ENCODE peak calls at places on chromosomes 6 and 20, in nine cellular contexts. One of them, this sample, is unnamed.

GRCh38 chr6:16286151-16286522 is 47.8 kb downstream of the GMPR start:
- DNase-seq in kidney tubule cell: peak; percentile 26
- DNase-seq in NCI-H748 treated with DMSO at 0.1 percent for 48 hours: no peak
- DNase-seq in right cardiac atrium: peak; percentile 67
- DNase-seq in NCI-H1092: no peak
- DNase-seq in AG04450: no peak
- DNase-seq in activated T-helper 9 cell treated with anti-CD3 and anti-CD28 coated beads, Interleukin-2, amount 50 U/mL, for 16 hours: peak; percentile 5
- DNase-seq in stimulated activated naive CD4-positive, alpha-beta T cell: no peak
- DNase-seq in right lobe of liver: no peak
- DNase-seq in this sample: no peak

GRCh38 chr6:5438882-5439584 is 177.7 kb downstream of the FARS2 start:
- DNase-seq in kidney tubule cell: no peak
- DNase-seq in NCI-H748 treated with DMSO at 0.1 percent for 48 hours: no peak
- DNase-seq in right cardiac atrium: no peak
- DNase-seq in NCI-H1092: no peak
- DNase-seq in AG04450: no peak
- DNase-seq in activated T-helper 9 cell treated with anti-CD3 and anti-CD28 coated beads, Interleukin-2, amount 50 U/mL, for 16 hours: no peak
- DNase-seq in stimulated activated naive CD4-positive, alpha-beta T cell: no peak
- DNase-seq in right lobe of liver: no peak
- DNase-seq in this sample: no peak

GRCh38 chr6:28258877-28259777 is at the start of gene NKAPL:
- DNase-seq in kidney tubule cell: peak; percentile 20
- DNase-seq in NCI-H748 treated with DMSO at 0.1 percent for 48 hours: no peak
- DNase-seq in right cardiac atrium: peak; percentile 95
- DNase-seq in NCI-H1092: no peak
- DNase-seq in AG04450: no peak
- DNase-seq in activated T-helper 9 cell treated with anti-CD3 and anti-CD28 coated beads, Interleukin-2, amount 50 U/mL, for 16 hours: peak; percentile 40
- DNase-seq in stimulated activated naive CD4-positive, alpha-beta T cell: peak; percentile 23
- DNase-seq in right lobe of liver: peak; percentile 51
- DNase-seq in this sample: peak; percentile 89

GRCh38 chr6:158387036-158387435 is 74.8 kb downstream of the TULP4 start:
- DNase-seq in kidney tubule cell: no peak
- DNase-seq in NCI-H748 treated with DMSO at 0.1 percent for 48 hours: no peak
- DNase-seq in right cardiac atrium: no peak
- DNase-seq in NCI-H1092: no peak
- DNase-seq in AG04450: no peak
- DNase-seq in activated T-helper 9 cell treated with anti-CD3 and anti-CD28 coated beads, Interleukin-2, amount 50 U/mL, for 16 hours: no peak
- DNase-seq in stimulated activated naive CD4-positive, alpha-beta T cell: no peak
- DNase-seq in right lobe of liver: no peak
- DNase-seq in this sample: no peak

GRCh38 chr20:46056970-46057855 is 28.2 kb downstream of the SLC12A5 start:
- DNase-seq in kidney tubule cell: peak; percentile 10
- DNase-seq in NCI-H748 treated with DMSO at 0.1 percent for 48 hours: no peak
- DNase-seq in right cardiac atrium: peak; percentile 87
- DNase-seq in NCI-H1092: no peak
- DNase-seq in AG04450: no peak
- DNase-seq in activated T-helper 9 cell treated with anti-CD3 and anti-CD28 coated beads, Interleukin-2, amount 50 U/mL, for 16 hours: no peak
- DNase-seq in stimulated activated naive CD4-positive, alpha-beta T cell: no peak
- DNase-seq in right lobe of liver: peak; percentile 54
- DNase-seq in this sample: no peak

GRCh38 chr6:20916081-20916480 is 381.8 kb downstream of the CDKAL1 start:
- DNase-seq in kidney tubule cell: no peak
- DNase-seq in NCI-H748 treated with DMSO at 0.1 percent for 48 hours: no peak
- DNase-seq in right cardiac atrium: no peak
- DNase-seq in NCI-H1092: no peak
- DNase-seq in AG04450: no peak
- DNase-seq in activated T-helper 9 cell treated with anti-CD3 and anti-CD28 coated beads, Interleukin-2, amount 50 U/mL, for 16 hours: no peak
- DNase-seq in stimulated activated naive CD4-positive, alpha-beta T cell: no peak
- DNase-seq in right lobe of liver: no peak
- DNase-seq in this sample: no peak

GRCh38 chr6:112087136-112087908 is at the start of the genes FAM229B and TUBE1:
- DNase-seq in kidney tubule cell: peak; percentile 97
- DNase-seq in NCI-H748 treated with DMSO at 0.1 percent for 48 hours: peak; percentile 83
- DNase-seq in right cardiac atrium: peak; percentile 97
- DNase-seq in NCI-H1092: peak; percentile 93
- DNase-seq in AG04450: peak; percentile 95
- DNase-seq in activated T-helper 9 cell treated with anti-CD3 and anti-CD28 coated beads, Interleukin-2, amount 50 U/mL, for 16 hours: peak; percentile 83
- DNase-seq in stimulated activated naive CD4-positive, alpha-beta T cell: peak; percentile 88
- DNase-seq in right lobe of liver: peak; percentile 92
- DNase-seq in this sample: peak; percentile 94

GRCh38 chr20:16729080-16729479 is 746 bp upstream of the SNRPB2 start:
- DNase-seq in kidney tubule cell: no peak
- DNase-seq in NCI-H748 treated with DMSO at 0.1 percent for 48 hours: no peak
- DNase-seq in right cardiac atrium: no peak
- DNase-seq in NCI-H1092: no peak
- DNase-seq in AG04450: no peak
- DNase-seq in activated T-helper 9 cell treated with anti-CD3 and anti-CD28 coated beads, Interleukin-2, amount 50 U/mL, for 16 hours: no peak
- DNase-seq in stimulated activated naive CD4-positive, alpha-beta T cell: no peak
- DNase-seq in right lobe of liver: no peak
- DNase-seq in this sample: no peak

GRCh38 chr6:128511518-128511917 is 8.9 kb downstream of the PTPRK start:
- DNase-seq in kidney tubule cell: peak; percentile 95
- DNase-seq in NCI-H748 treated with DMSO at 0.1 percent for 48 hours: no peak
- DNase-seq in right cardiac atrium: no peak
- DNase-seq in NCI-H1092: no peak
- DNase-seq in AG04450: no peak
- DNase-seq in activated T-helper 9 cell treated with anti-CD3 and anti-CD28 coated beads, Interleukin-2, amount 50 U/mL, for 16 hours: no peak
- DNase-seq in stimulated activated naive CD4-positive, alpha-beta T cell: no peak
- DNase-seq in right lobe of liver: no peak
- DNase-seq in this sample: no peak

GRCh38 chr6:121523628-121524027 is 88.2 kb downstream of the GJA1 start:
- DNase-seq in kidney tubule cell: no peak
- DNase-seq in NCI-H748 treated with DMSO at 0.1 percent for 48 hours: no peak
- DNase-seq in right cardiac atrium: no peak
- DNase-seq in NCI-H1092: no peak
- DNase-seq in AG04450: no peak
- DNase-seq in activated T-helper 9 cell treated with anti-CD3 and anti-CD28 coated beads, Interleukin-2, amount 50 U/mL, for 16 hours: no peak
- DNase-seq in stimulated activated naive CD4-positive, alpha-beta T cell: no peak
- DNase-seq in right lobe of liver: no peak
- DNase-seq in this sample: no peak

GRCh38 chr6:41974281-41974825 is 32.7 kb upstream of the CCND3 start:
- DNase-seq in kidney tubule cell: no peak
- DNase-seq in NCI-H748 treated with DMSO at 0.1 percent for 48 hours: no peak
- DNase-seq in right cardiac atrium: no peak
- DNase-seq in NCI-H1092: no peak
- DNase-seq in AG04450: no peak
- DNase-seq in activated T-helper 9 cell treated with anti-CD3 and anti-CD28 coated beads, Interleukin-2, amount 50 U/mL, for 16 hours: no peak
- DNase-seq in stimulated activated naive CD4-positive, alpha-beta T cell: no peak
- DNase-seq in right lobe of liver: no peak
- DNase-seq in this sample: no peak

GRCh38 chr6:34462561-34462971 is 3.3 kb upstream of the PACSIN1 start:
- DNase-seq in kidney tubule cell: peak; percentile 37
- DNase-seq in NCI-H748 treated with DMSO at 0.1 percent for 48 hours: peak; percentile 44
- DNase-seq in right cardiac atrium: peak; percentile 73
- DNase-seq in NCI-H1092: no peak
- DNase-seq in AG04450: no peak
- DNase-seq in activated T-helper 9 cell treated with anti-CD3 and anti-CD28 coated beads, Interleukin-2, amount 50 U/mL, for 16 hours: no peak
- DNase-seq in stimulated activated naive CD4-positive, alpha-beta T cell: no peak
- DNase-seq in right lobe of liver: peak; percentile 69
- DNase-seq in this sample: no peak

GRCh38 chr20:59821201-59821600 is 112.2 kb downstream of the SYCP2 start:
- DNase-seq in kidney tubule cell: no peak
- DNase-seq in NCI-H748 treated with DMSO at 0.1 percent for 48 hours: no peak
- DNase-seq in right cardiac atrium: no peak
- DNase-seq in NCI-H1092: no peak
- DNase-seq in AG04450: no peak
- DNase-seq in activated T-helper 9 cell treated with anti-CD3 and anti-CD28 coated beads, Interleukin-2, amount 50 U/mL, for 16 hours: no peak
- DNase-seq in stimulated activated naive CD4-positive, alpha-beta T cell: no peak
- DNase-seq in right lobe of liver: no peak
- DNase-seq in this sample: no peak

GRCh38 chr6:28137458-28138020 is 4.1 kb upstream of the ZKSCAN8 start:
- DNase-seq in kidney tubule cell: peak; percentile 77
- DNase-seq in NCI-H748 treated with DMSO at 0.1 percent for 48 hours: peak; percentile 14
- DNase-seq in right cardiac atrium: no peak
- DNase-seq in NCI-H1092: no peak
- DNase-seq in AG04450: no peak
- DNase-seq in activated T-helper 9 cell treated with anti-CD3 and anti-CD28 coated beads, Interleukin-2, amount 50 U/mL, for 16 hours: no peak
- DNase-seq in stimulated activated naive CD4-positive, alpha-beta T cell: peak; percentile 9
- DNase-seq in right lobe of liver: no peak
- DNase-seq in this sample: no peak

GRCh38 chr6:29942275-29943052 is at the start of gene HLA-A:
- DNase-seq in kidney tubule cell: peak; percentile 95
- DNase-seq in NCI-H748 treated with DMSO at 0.1 percent for 48 hours: peak; percentile 79
- DNase-seq in right cardiac atrium: peak; percentile 97
- DNase-seq in NCI-H1092: peak; percentile 84
- DNase-seq in AG04450: peak; percentile 84
- DNase-seq in activated T-helper 9 cell treated with anti-CD3 and anti-CD28 coated beads, Interleukin-2, amount 50 U/mL, for 16 hours: peak; percentile 88
- DNase-seq in stimulated activated naive CD4-positive, alpha-beta T cell: peak; percentile 91
- DNase-seq in right lobe of liver: peak; percentile 93
- DNase-seq in this sample: peak; percentile 95

GRCh38 chr6:43833223-43833995 is 63.4 kb downstream of the VEGFA start:
- DNase-seq in kidney tubule cell: peak; percentile 80
- DNase-seq in NCI-H748 treated with DMSO at 0.1 percent for 48 hours: no peak
- DNase-seq in right cardiac atrium: no peak
- DNase-seq in NCI-H1092: no peak
- DNase-seq in AG04450: no peak
- DNase-seq in activated T-helper 9 cell treated with anti-CD3 and anti-CD28 coated beads, Interleukin-2, amount 50 U/mL, for 16 hours: no peak
- DNase-seq in stimulated activated naive CD4-positive, alpha-beta T cell: no peak
- DNase-seq in right lobe of liver: no peak
- DNase-seq in this sample: no peak

GRCh38 chr20:28562510-28562898 is 2695.0 kb upstream of the DEFB115 start:
- DNase-seq in kidney tubule cell: peak; percentile 53
- DNase-seq in NCI-H748 treated with DMSO at 0.1 percent for 48 hours: no peak
- DNase-seq in right cardiac atrium: no peak
- DNase-seq in NCI-H1092: no peak
- DNase-seq in AG04450: peak; percentile 41
- DNase-seq in activated T-helper 9 cell treated with anti-CD3 and anti-CD28 coated beads, Interleukin-2, amount 50 U/mL, for 16 hours: no peak
- DNase-seq in stimulated activated naive CD4-positive, alpha-beta T cell: no peak
- DNase-seq in right lobe of liver: no peak
- DNase-seq in this sample: no peak

GRCh38 chr6:551405-551804 is 105.5 kb downstream of the HUS1B start:
- DNase-seq in kidney tubule cell: peak; percentile 15
- DNase-seq in NCI-H748 treated with DMSO at 0.1 percent for 48 hours: no peak
- DNase-seq in right cardiac atrium: peak; percentile 55
- DNase-seq in NCI-H1092: no peak
- DNase-seq in AG04450: no peak
- DNase-seq in activated T-helper 9 cell treated with anti-CD3 and anti-CD28 coated beads, Interleukin-2, amount 50 U/mL, for 16 hours: no peak
- DNase-seq in stimulated activated naive CD4-positive, alpha-beta T cell: no peak
- DNase-seq in right lobe of liver: no peak
- DNase-seq in this sample: no peak

GRCh38 chr6:146028250-146028789 is 542 bp upstream of the GRM1 start:
- DNase-seq in kidney tubule cell: peak; percentile 63
- DNase-seq in NCI-H748 treated with DMSO at 0.1 percent for 48 hours: no peak
- DNase-seq in right cardiac atrium: peak; percentile 84
- DNase-seq in NCI-H1092: no peak
- DNase-seq in AG04450: peak; percentile 8
- DNase-seq in activated T-helper 9 cell treated with anti-CD3 and anti-CD28 coated beads, Interleukin-2, amount 50 U/mL, for 16 hours: peak; percentile 6
- DNase-seq in stimulated activated naive CD4-positive, alpha-beta T cell: no peak
- DNase-seq in right lobe of liver: peak; percentile 65
- DNase-seq in this sample: peak; percentile 80

GRCh38 chr20:7540923-7541322 is 399.3 kb downstream of the HAO1 start:
- DNase-seq in kidney tubule cell: no peak
- DNase-seq in NCI-H748 treated with DMSO at 0.1 percent for 48 hours: no peak
- DNase-seq in right cardiac atrium: no peak
- DNase-seq in NCI-H1092: no peak
- DNase-seq in AG04450: no peak
- DNase-seq in activated T-helper 9 cell treated with anti-CD3 and anti-CD28 coated beads, Interleukin-2, amount 50 U/mL, for 16 hours: no peak
- DNase-seq in stimulated activated naive CD4-positive, alpha-beta T cell: no peak
- DNase-seq in right lobe of liver: peak; percentile 32
- DNase-seq in this sample: no peak

GRCh38 chr6:144449218-144449617 is 164.1 kb downstream of the UTRN start:
- DNase-seq in kidney tubule cell: no peak
- DNase-seq in NCI-H748 treated with DMSO at 0.1 percent for 48 hours: no peak
- DNase-seq in right cardiac atrium: no peak
- DNase-seq in NCI-H1092: no peak
- DNase-seq in AG04450: no peak
- DNase-seq in activated T-helper 9 cell treated with anti-CD3 and anti-CD28 coated beads, Interleukin-2, amount 50 U/mL, for 16 hours: no peak
- DNase-seq in stimulated activated naive CD4-positive, alpha-beta T cell: no peak
- DNase-seq in right lobe of liver: no peak
- DNase-seq in this sample: no peak

GRCh38 chr20:1336699-1337387 is 7.9 kb upstream of the SDCBP2 start:
- DNase-seq in kidney tubule cell: no peak
- DNase-seq in NCI-H748 treated with DMSO at 0.1 percent for 48 hours: peak; percentile 23
- DNase-seq in right cardiac atrium: peak; percentile 93
- DNase-seq in NCI-H1092: no peak
- DNase-seq in AG04450: no peak
- DNase-seq in activated T-helper 9 cell treated with anti-CD3 and anti-CD28 coated beads, Interleukin-2, amount 50 U/mL, for 16 hours: no peak
- DNase-seq in stimulated activated naive CD4-positive, alpha-beta T cell: no peak
- DNase-seq in right lobe of liver: peak; percentile 78
- DNase-seq in this sample: peak; percentile 88

GRCh38 chr20:54624701-54625472 is 149.5 kb downstream of the DOK5 start:
- DNase-seq in kidney tubule cell: no peak
- DNase-seq in NCI-H748 treated with DMSO at 0.1 percent for 48 hours: no peak
- DNase-seq in right cardiac atrium: peak; percentile 47
- DNase-seq in NCI-H1092: no peak
- DNase-seq in AG04450: no peak
- DNase-seq in activated T-helper 9 cell treated with anti-CD3 and anti-CD28 coated beads, Interleukin-2, amount 50 U/mL, for 16 hours: no peak
- DNase-seq in stimulated activated naive CD4-positive, alpha-beta T cell: no peak
- DNase-seq in right lobe of liver: no peak
- DNase-seq in this sample: no peak

GRCh38 chr6:151291145-151292055 is 51.6 kb downstream of the AKAP12 start:
- DNase-seq in kidney tubule cell: peak; percentile 75
- DNase-seq in NCI-H748 treated with DMSO at 0.1 percent for 48 hours: no peak
- DNase-seq in right cardiac atrium: peak; percentile 89
- DNase-seq in NCI-H1092: no peak
- DNase-seq in AG04450: peak; percentile 67
- DNase-seq in activated T-helper 9 cell treated with anti-CD3 and anti-CD28 coated beads, Interleukin-2, amount 50 U/mL, for 16 hours: no peak
- DNase-seq in stimulated activated naive CD4-positive, alpha-beta T cell: no peak
- DNase-seq in right lobe of liver: no peak
- DNase-seq in this sample: no peak

GRCh38 chr6:148760568-148761531 is 14.0 kb downstream of the UST start:
- DNase-seq in kidney tubule cell: peak; percentile 48
- DNase-seq in NCI-H748 treated with DMSO at 0.1 percent for 48 hours: no peak
- DNase-seq in right cardiac atrium: peak; percentile 87
- DNase-seq in NCI-H1092: no peak
- DNase-seq in AG04450: peak; percentile 71
- DNase-seq in activated T-helper 9 cell treated with anti-CD3 and anti-CD28 coated beads, Interleukin-2, amount 50 U/mL, for 16 hours: peak; percentile 25
- DNase-seq in stimulated activated naive CD4-positive, alpha-beta T cell: no peak
- DNase-seq in right lobe of liver: no peak
- DNase-seq in this sample: no peak

GRCh38 chr6:52454556-52454955 is 34.4 kb downstream of the EFHC1 start:
- DNase-seq in kidney tubule cell: peak; percentile 91
- DNase-seq in NCI-H748 treated with DMSO at 0.1 percent for 48 hours: no peak
- DNase-seq in right cardiac atrium: no peak
- DNase-seq in NCI-H1092: no peak
- DNase-seq in AG04450: no peak
- DNase-seq in activated T-helper 9 cell treated with anti-CD3 and anti-CD28 coated beads, Interleukin-2, amount 50 U/mL, for 16 hours: no peak
- DNase-seq in stimulated activated naive CD4-positive, alpha-beta T cell: no peak
- DNase-seq in right lobe of liver: no peak
- DNase-seq in this sample: no peak

GRCh38 chr6:89583559-89583958 is 55.0 kb downstream of the LYRM2 start:
- DNase-seq in kidney tubule cell: no peak
- DNase-seq in NCI-H748 treated with DMSO at 0.1 percent for 48 hours: no peak
- DNase-seq in right cardiac atrium: no peak
- DNase-seq in NCI-H1092: no peak
- DNase-seq in AG04450: no peak
- DNase-seq in activated T-helper 9 cell treated with anti-CD3 and anti-CD28 coated beads, Interleukin-2, amount 50 U/mL, for 16 hours: no peak
- DNase-seq in stimulated activated naive CD4-positive, alpha-beta T cell: no peak
- DNase-seq in right lobe of liver: no peak
- DNase-seq in this sample: no peak

GRCh38 chr6:151502499-151502898 is 8.7 kb downstream of the CCDC170 start:
- DNase-seq in kidney tubule cell: peak; percentile 60
- DNase-seq in NCI-H748 treated with DMSO at 0.1 percent for 48 hours: no peak
- DNase-seq in right cardiac atrium: no peak
- DNase-seq in NCI-H1092: no peak
- DNase-seq in AG04450: no peak
- DNase-seq in activated T-helper 9 cell treated with anti-CD3 and anti-CD28 coated beads, Interleukin-2, amount 50 U/mL, for 16 hours: no peak
- DNase-seq in stimulated activated naive CD4-positive, alpha-beta T cell: no peak
- DNase-seq in right lobe of liver: no peak
- DNase-seq in this sample: no peak

GRCh38 chr6:35287671-35288396 is 9.8 kb upstream of the DEF6 start:
- DNase-seq in kidney tubule cell: no peak
- DNase-seq in NCI-H748 treated with DMSO at 0.1 percent for 48 hours: no peak
- DNase-seq in right cardiac atrium: no peak
- DNase-seq in NCI-H1092: no peak
- DNase-seq in AG04450: peak; percentile 71
- DNase-seq in activated T-helper 9 cell treated with anti-CD3 and anti-CD28 coated beads, Interleukin-2, amount 50 U/mL, for 16 hours: no peak
- DNase-seq in stimulated activated naive CD4-positive, alpha-beta T cell: no peak
- DNase-seq in right lobe of liver: no peak
- DNase-seq in this sample: no peak

GRCh38 chr6:56693246-56693607 is 50.5 kb upstream of the DST start:
- DNase-seq in kidney tubule cell: peak; percentile 88
- DNase-seq in NCI-H748 treated with DMSO at 0.1 percent for 48 hours: no peak
- DNase-seq in right cardiac atrium: peak; percentile 97
- DNase-seq in NCI-H1092: peak; percentile 64
- DNase-seq in AG04450: no peak
- DNase-seq in activated T-helper 9 cell treated with anti-CD3 and anti-CD28 coated beads, Interleukin-2, amount 50 U/mL, for 16 hours: no peak
- DNase-seq in stimulated activated naive CD4-positive, alpha-beta T cell: no peak
- DNase-seq in right lobe of liver: peak; percentile 91
- DNase-seq in this sample: peak; percentile 69

GRCh38 chr6:89984926-89985743 is 90.9 kb downstream of the GJA10 start:
- DNase-seq in kidney tubule cell: peak; percentile 60
- DNase-seq in NCI-H748 treated with DMSO at 0.1 percent for 48 hours: no peak
- DNase-seq in right cardiac atrium: peak; percentile 87
- DNase-seq in NCI-H1092: no peak
- DNase-seq in AG04450: no peak
- DNase-seq in activated T-helper 9 cell treated with anti-CD3 and anti-CD28 coated beads, Interleukin-2, amount 50 U/mL, for 16 hours: no peak
- DNase-seq in stimulated activated naive CD4-positive, alpha-beta T cell: no peak
- DNase-seq in right lobe of liver: peak; percentile 44
- DNase-seq in this sample: peak; percentile 63